ENCODE peak calls at places on chromosome 13, in eight cellular contexts. P is Caco-2, D is foreskin fibroblast, U is GM13976, X is endothelial cell, H is T-helper 2 cell, Y is HCEC 1CT, K is B cell. G is an unnamed sample.
A peak's percentile ranks its signal among the peaks of the same experiment; 100 is the strongest.

GRCh38 chr13:96499646-96500045 is 409.7 kb downstream of the HS6ST3 start:
- DNase-seq in P (no peak), D (no peak), U (no peak), X (no peak), H (no peak), Y (peak; percentile 30), K (no peak), G (no peak)

GRCh38 chr13:98275711-98276171 is 98.7 kb upstream of the RNF113B start:
- DNase-seq in P (no peak), D (peak; percentile 15), U (no peak), X (no peak), H (no peak), Y (no peak), K (no peak), G (no peak)

GRCh38 chr13:46844431-46844830 is 47.5 kb upstream of the ESD start:
- DNase-seq in P (no peak), D (no peak), U (no peak), X (no peak), H (no peak), Y (no peak), K (no peak), G (no peak)

GRCh38 chr13:84400711-84401110 is 518.4 kb upstream of the SLITRK1 start:
- DNase-seq in P (no peak), D (peak; percentile 81), U (no peak), X (no peak), H (no peak), Y (peak; percentile 93), K (no peak), G (no peak)

GRCh38 chr13:50529154-50529882 is 314.2 kb downstream of the DLEU7 start:
- DNase-seq in P (peak; percentile 44), D (peak; percentile 69), U (no peak), X (no peak), H (peak; percentile 15), Y (peak; percentile 21), K (no peak), G (peak; percentile 2)

GRCh38 chr13:111281751-111282311 is 38.6 kb upstream of the TEX29 start:
- DNase-seq in P (no peak), D (peak; percentile 58), U (no peak), X (no peak), H (no peak), Y (peak; percentile 8), K (no peak), G (no peak)

GRCh38 chr13:27374650-27375049 is 49.8 kb upstream of the GTF3A start:
- DNase-seq in P (peak; percentile 75), D (peak; percentile 93), U (peak; percentile 75), X (peak; percentile 67), H (peak; percentile 66), Y (peak; percentile 85), K (peak; percentile 65), G (no peak)

GRCh38 chr13:112747256-112747655 is 57.4 kb downstream of the ATP11A start:
- DNase-seq in P (no peak), D (no peak), U (no peak), X (no peak), H (no peak), Y (no peak), K (no peak), G (no peak)